ENCODE peak calls at places on chromosomes 4 and X, in seven cellular contexts. F is AG10803; K is GM04503; L is NCI-H460; U is activated naive CD8-positive, alpha-beta T cell treated with anti-CD3 and anti-CD28 coated beads, Interleukin-2, amount 50 U/mL, for 16 hours; G is GM06990; J is NCI-H748 treated with DMSO at 0.1 percent for 48 hours. N is an unnamed sample.

GRCh38 chr4:106365613-106366012 is 3.0 kb downstream of the GIMD1 start:
- DNase-seq in F (peak), K (peak), L (peak), U (no peak), G (no peak), J (no peak), N (peak)

GRCh38 chrX:151725338-151725614 is 9.3 kb upstream of the CNGA2 start:
- DNase-seq in F (no peak), K (no peak), L (no peak), U (no peak), G (no peak), J (no peak), N (no peak)

GRCh38 chrX:129780441-129781105 is 824 bp downstream of the SASH3 start:
- DNase-seq in F (no peak), K (no peak), L (no peak), U (no peak), G (no peak), J (no peak), N (no peak)

GRCh38 chr4:25949166-25949748 is 35.2 kb downstream of the SMIM20 start:
- DNase-seq in F (no peak), K (no peak), L (no peak), U (no peak), G (no peak), J (peak), N (peak)

GRCh38 chr4:144787365-144788263 is 141.7 kb downstream of the HHIP start:
- DNase-seq in F (peak), K (no peak), L (peak), U (no peak), G (peak), J (no peak), N (peak)

GRCh38 chrX:43559643-43560042 is 96.5 kb upstream of the MAOA start:
- DNase-seq in F (peak), K (no peak), L (peak), U (no peak), G (no peak), J (peak), N (peak)

GRCh38 chrX:13380230-13380629 is 60.4 kb upstream of the ATXN3L start:
- DNase-seq in F (peak), K (peak), L (no peak), U (no peak), G (no peak), J (no peak), N (peak)

GRCh38 chrX:43508694-43509093 is 147.4 kb upstream of the MAOA start:
- DNase-seq in F (no peak), K (no peak), L (no peak), U (no peak), G (no peak), J (no peak), N (no peak)

GRCh38 chr4:59936566-59936965 is 1263.6 kb upstream of the ADGRL3 start:
- DNase-seq in F (no peak), K (no peak), L (no peak), U (no peak), G (no peak), J (peak), N (no peak)

GRCh38 chrX:43500996-43501694 is 155.0 kb upstream of the MAOA start:
- DNase-seq in F (no peak), K (no peak), L (no peak), U (no peak), G (no peak), J (no peak), N (no peak)